ENCODE peak calls at places on chromosome 14, in ten cellular contexts. E is D721Med; U is ELR; V is NCI-H510A treated with DMSO at 0.1 percent for 48 hours; H is RPMI7951; O is activated CD4-positive, alpha-beta T cell treated with anti-CD3 and anti-CD28 coated beads, Interleukin-2, amount 50 U/mL, for 4 hours; P is activated T-cell treated with anti-CD3 and anti-CD28 coated beads, Interleukin-2, amount 50 U/mL, for 4 hours; K is non-pigmented ciliary epithelial cell; A is stimulated activated CD4-positive, alpha-beta T cell treated with anti-CD3 and anti-CD28 coated beads, Interleukin-12 subunit alpha, Interleukin-12 subunit beta, amount 100 ng/mL, for 48 hours; Z is nucleus accumbens. S is an unnamed sample.

GRCh38 chr14:68278568-68279436 is 459.2 kb downstream of the RAD51B start:
- DNase-seq in E (no peak), U (peak), V (no peak), H (peak), O (no peak), P (no peak), K (no peak), A (no peak), Z (no peak), S (peak)

GRCh38 chr14:70856851-70857498 is 47.7 kb upstream of the MAP3K9 start:
- DNase-seq in E (no peak), U (peak), V (no peak), H (peak), O (no peak), P (no peak), K (peak), A (no peak), Z (no peak), S (peak)

GRCh38 chr14:67514650-67515385 is 18.3 kb upstream of the PLEKHH1 start:
- DNase-seq in E (no peak), U (peak), V (no peak), H (peak), O (peak), P (peak), K (no peak), A (no peak), Z (no peak), S (peak)

GRCh38 chr14:55038708-55039107 is 11.7 kb downstream of the SOCS4 start:
- DNase-seq in E (no peak), U (peak), V (no peak), H (no peak), O (no peak), P (no peak), K (no peak), A (no peak), Z (no peak), S (no peak)

GRCh38 chr14:91119556-91120311 is 5.9 kb downstream of the DGLUCY start:
- DNase-seq in E (no peak), U (peak), V (no peak), H (peak), O (no peak), P (no peak), K (no peak), A (no peak), Z (no peak), S (peak)

GRCh38 chr14:103746706-103747105 is 31.1 kb downstream of the ZFYVE21 start:
- DNase-seq in E (no peak), U (peak), V (no peak), H (peak), O (no peak), P (no peak), K (no peak), A (no peak), Z (no peak), S (peak)

GRCh38 chr14:71143391-71144290 is 236.4 kb downstream of the PCNX1 start:
- DNase-seq in E (no peak), U (peak), V (no peak), H (peak), O (peak), P (no peak), K (peak), A (peak), Z (no peak), S (peak)

GRCh38 chr14:30108975-30109700 is 181.5 kb upstream of the PRKD1 start:
- DNase-seq in E (no peak), U (peak), V (no peak), H (no peak), O (no peak), P (no peak), K (peak), A (no peak), Z (no peak), S (peak)

GRCh38 chr14:30389901-30390394 is 169.0 kb upstream of the G2E3 start:
- DNase-seq in E (no peak), U (no peak), V (no peak), H (no peak), O (no peak), P (no peak), K (no peak), A (no peak), Z (no peak), S (no peak)

GRCh38 chr14:60184597-60185555 is 19.7 kb upstream of the DHRS7 start:
- DNase-seq in E (no peak), U (peak), V (no peak), H (no peak), O (no peak), P (no peak), K (no peak), A (no peak), Z (no peak), S (peak)

GRCh38 chr14:91845652-91846051 is 21.7 kb downstream of the TC2N start:
- DNase-seq in E (no peak), U (no peak), V (no peak), H (no peak), O (no peak), P (no peak), K (no peak), A (no peak), Z (no peak), S (no peak)

GRCh38 chr14:36069535-36069900 is 107.0 kb downstream of the PTCSC3 start:
- DNase-seq in E (no peak), U (peak), V (peak), H (peak), O (no peak), P (no peak), K (no peak), A (no peak), Z (no peak), S (peak)

GRCh38 chr14:76293923-76294322 is 82.0 kb upstream of the ESRRB start:
- DNase-seq in E (no peak), U (no peak), V (no peak), H (no peak), O (no peak), P (no peak), K (no peak), A (no peak), Z (peak), S (no peak)

GRCh38 chr14:103880334-103880985 is 33.1 kb upstream of the PPP1R13B start:
- DNase-seq in E (no peak), U (peak), V (no peak), H (peak), O (no peak), P (no peak), K (no peak), A (no peak), Z (no peak), S (peak)

GRCh38 chr14:32608880-32609279 is 279.8 kb downstream of the AKAP6 start:
- DNase-seq in E (no peak), U (no peak), V (no peak), H (peak), O (no peak), P (no peak), K (no peak), A (no peak), Z (no peak), S (no peak)

GRCh38 chr14:52299692-52300278 is 14.3 kb upstream of the PTGER2 start:
- DNase-seq in E (peak), U (peak), V (peak), H (peak), O (no peak), P (no peak), K (no peak), A (no peak), Z (no peak), S (peak)

GRCh38 chr14:68680541-68681051 is 112.3 kb downstream of the ZFP36L1 start:
- DNase-seq in E (no peak), U (no peak), V (no peak), H (peak), O (no peak), P (no peak), K (no peak), A (no peak), Z (no peak), S (no peak)

GRCh38 chr14:74577247-74577947 is 34.6 kb downstream of the LTBP2 start:
- DNase-seq in E (no peak), U (no peak), V (no peak), H (peak), O (no peak), P (no peak), K (no peak), A (no peak), Z (no peak), S (no peak)

S was measured in amniotic epithelial cell.